ENCODE peak calls at places on chromosomes 3 and 15, in seven cellular contexts. N is H1, W is sigmoid colon, K is A549, L is tibial nerve, O is upper lobe of left lung, J is suprapubic skin. Y is an unnamed sample.

GRCh38 chr3:28317438-28318022 is 31.0 kb upstream of the ZCWPW2 start:
- DNase-seq in N (no peak), W (no peak), K (peak), L (no peak), O (peak), J (no peak), Y (no peak)

GRCh38 chr3:190076601-190077444 is 43.9 kb downstream of the P3H2 start:
- DNase-seq in N (no peak), W (no peak), K (peak), L (no peak), O (peak), J (no peak), Y (peak)

GRCh38 chr3:157312366-157312745 is 124.3 kb upstream of the PTX3 start:
- DNase-seq in N (no peak), W (no peak), K (no peak), L (no peak), O (no peak), J (no peak), Y (no peak)

GRCh38 chr3:179401561-179401960 is 49.7 kb downstream of the GNB4 start:
- DNase-seq in N (no peak), W (no peak), K (no peak), L (no peak), O (no peak), J (no peak), Y (no peak)

GRCh38 chr3:71495708-71496472 is 87.6 kb downstream of the FOXP1 start:
- DNase-seq in N (no peak), W (no peak), K (peak), L (no peak), O (no peak), J (no peak), Y (no peak)

GRCh38 chr3:126979076-126979628 is 3.8 kb upstream of the PLXNA1 start:
- DNase-seq in N (no peak), W (no peak), K (no peak), L (no peak), O (no peak), J (no peak), Y (no peak)

GRCh38 chr15:42800731-42801474 is 64.0 kb upstream of the CDAN1 start:
- DNase-seq in N (peak), W (no peak), K (peak), L (no peak), O (no peak), J (no peak), Y (no peak)

GRCh38 chr3:159635047-159635641 is 353.5 kb upstream of the IL12A start:
- DNase-seq in N (no peak), W (no peak), K (peak), L (no peak), O (no peak), J (no peak), Y (no peak)

DNA sequence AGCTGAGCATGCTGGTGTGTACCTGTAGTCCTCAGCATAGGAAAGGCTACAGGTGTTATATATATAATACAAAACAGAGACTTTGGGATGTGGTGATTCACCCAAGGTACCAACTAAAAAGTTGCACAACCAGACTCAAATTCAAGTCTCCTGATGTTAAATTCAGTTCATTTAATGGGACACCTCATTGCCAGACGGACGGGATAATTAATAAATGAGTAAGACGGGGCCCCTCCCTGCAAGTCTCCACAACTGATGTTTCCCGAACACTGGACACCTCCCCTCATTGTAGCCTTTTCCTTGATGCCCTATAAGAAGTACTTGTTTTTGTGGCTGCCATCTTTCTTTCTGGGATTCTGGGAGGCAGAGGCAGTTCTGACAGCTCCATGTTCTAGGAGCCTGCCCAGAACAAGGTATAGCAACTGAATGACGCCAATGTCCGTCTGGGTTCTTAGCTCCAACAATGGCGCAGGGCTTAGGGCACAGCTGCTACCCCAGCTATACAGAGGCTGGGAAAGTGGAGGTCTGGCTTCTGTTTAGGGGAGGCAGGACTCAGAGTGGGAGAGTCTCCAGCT is 50.7 kb downstream of the CDC25A start:
- DNase-seq in N (no peak), W (no peak), K (no peak), L (no peak), O (no peak), J (no peak), Y (no peak)
- TF ChIP-seq EP300 in N (no peak), W (no peak), K (no peak), L (no peak), O (no peak), J (no peak), Y (no peak)

DNA sequence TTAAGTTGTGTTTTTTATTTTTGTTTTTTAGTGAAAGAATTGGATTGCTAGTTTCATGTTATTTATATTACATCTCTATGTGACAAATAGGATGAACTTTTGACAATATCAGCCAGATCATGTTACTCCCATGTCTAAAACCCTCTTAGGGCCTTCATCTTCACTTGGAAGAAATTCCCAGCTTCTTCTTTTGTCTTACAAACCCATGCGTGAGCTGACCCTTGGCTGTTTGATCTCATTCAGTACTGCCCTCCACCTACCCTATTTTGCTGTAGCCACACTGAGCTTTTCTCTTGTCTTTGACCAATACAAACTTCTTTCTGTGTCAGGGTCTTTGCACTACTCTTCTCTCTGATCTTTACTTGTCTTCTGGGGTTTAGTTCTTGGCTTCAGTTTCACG is 37.0 kb downstream of the RBM6 start:
- DNase-seq in N (no peak), W (no peak), K (no peak), L (no peak), O (no peak), J (no peak), Y (no peak)
- TF ChIP-seq CTCF in N (no peak), W (no peak), K (no peak), L (no peak), O (no peak), J (no peak), Y (no peak)

DNA sequence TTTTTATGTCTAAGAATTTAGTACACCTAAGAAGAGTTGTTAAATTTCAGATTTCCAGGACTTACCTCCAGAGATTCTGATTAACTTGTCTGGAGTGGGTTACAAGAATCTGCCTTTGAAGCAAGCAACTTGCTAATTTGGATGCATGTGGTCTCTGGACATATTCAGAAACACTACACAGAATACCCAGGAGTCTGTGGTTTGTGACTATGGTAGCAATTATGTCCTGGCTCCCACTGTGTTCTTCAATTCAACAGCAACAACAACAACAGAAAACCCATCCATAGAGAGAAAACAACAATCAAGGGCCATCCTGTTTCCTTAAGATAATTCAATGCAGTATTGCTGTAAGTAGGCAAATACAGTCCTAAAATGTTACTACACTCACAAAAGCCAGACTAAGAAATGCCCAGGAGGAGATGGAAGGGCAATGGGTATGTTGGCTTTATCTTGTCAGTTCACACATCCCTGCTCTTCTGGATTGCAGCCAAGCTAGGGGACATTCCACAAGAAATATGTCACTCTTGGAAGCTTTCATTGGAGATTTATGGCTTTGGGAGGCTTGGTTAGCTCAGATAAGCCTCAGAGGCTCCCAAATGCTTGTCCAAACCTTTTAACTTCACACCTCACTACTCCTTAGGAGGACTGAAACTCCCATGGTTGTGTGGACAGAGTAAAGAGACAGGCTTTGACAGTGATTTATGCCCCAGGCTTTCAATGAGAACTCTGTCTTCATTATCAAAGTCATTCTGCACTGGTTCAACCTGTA is 99.4 kb upstream of the MRPL3 start:
- DNase-seq in N (no peak), W (no peak), K (peak), L (no peak), O (no peak), J (no peak), Y (no peak)
- TF ChIP-seq EP300 in N (no peak), W (no peak), K (no peak), L (no peak), O (no peak), J (no peak), Y (no peak)

GRCh38 chr3:14148041-14148985 is 23.5 kb downstream of the TMEM43 start:
- DNase-seq in N (peak), W (no peak), K (no peak), L (no peak), O (peak), J (no peak), Y (no peak)
- TF ChIP-seq CTCF in N (peak), W (no peak), K (no peak), L (no peak), O (no peak), J (no peak), Y (no peak)

DNA sequence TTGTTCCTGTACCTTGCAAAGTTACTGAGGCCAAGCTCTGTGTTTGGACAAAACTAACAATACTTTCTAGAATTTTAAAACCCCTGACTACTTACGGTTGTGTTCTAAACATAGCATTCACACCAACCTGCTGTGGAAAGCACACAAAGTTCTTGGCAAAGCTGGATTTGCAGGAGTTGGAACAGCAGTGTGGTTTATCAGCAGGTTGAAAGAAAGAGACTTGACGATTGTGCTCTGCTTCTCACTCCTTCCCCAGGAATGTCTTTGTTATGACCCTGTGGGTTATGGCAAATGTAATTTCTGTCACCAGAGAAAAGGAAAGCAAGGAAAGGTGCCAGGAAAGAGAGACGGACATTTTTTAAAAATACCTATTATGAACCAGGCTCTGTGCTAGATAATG is 165.5 kb upstream of the TGFBR2 start:
- DNase-seq in N (no peak), W (peak), K (no peak), L (peak), O (no peak), J (no peak), Y (peak)
- TF ChIP-seq EP300 in N (no peak), W (peak), K (no peak), L (peak), O (no peak), J (peak), Y (peak)

Y was measured in ovary.